ENCODE peak calls at places on chromosomes 13 and 19, in four cellular contexts. N is fibroblast of lung, W is GM06990, R is epithelial cell of esophagus. A is an unnamed sample.

GRCh38 chr13:49791753-49792549 is 531 bp downstream of the KPNA3 start:
- DNase-seq in N (peak), W (peak), R (peak), A (peak)

GRCh38 chr13:72255908-72256307 is 388.9 kb upstream of the DACH1 start:
- DNase-seq in N (peak), W (no peak), R (peak), A (no peak)

GRCh38 chr19:48329167-48329891 is 4.0 kb downstream of the EMP3 start:
- DNase-seq in N (peak), W (peak), R (peak), A (no peak)

GRCh38 chr13:87426737-87427136 is 244.4 kb upstream of the SLITRK5 start:
- DNase-seq in N (no peak), W (no peak), R (peak), A (no peak)

GRCh38 chr19:14150041-14150769 is 13.8 kb upstream of the ASF1B start:
- DNase-seq in N (no peak), W (no peak), R (no peak), A (no peak)

GRCh38 chr19:38544569-38545315 is 73.0 kb downstream of the MAP4K1 start:
- DNase-seq in N (peak), W (no peak), R (no peak), A (no peak)

GRCh38 chr13:95494082-95494681 is 58.3 kb upstream of the CLDN10 start:
- DNase-seq in N (peak), W (no peak), R (peak), A (peak)

GRCh38 chr13:91017031-91017668 is 330.3 kb upstream of the MIR17HG start:
- DNase-seq in N (peak), W (peak), R (peak), A (peak)

GRCh38 chr19:18670313-18670712 is 13.2 kb upstream of the CRTC1 start:
- DNase-seq in N (no peak), W (no peak), R (no peak), A (no peak)

GRCh38 chr19:18671303-18672043 is 12.0 kb upstream of the CRTC1 start:
- DNase-seq in N (no peak), W (no peak), R (no peak), A (no peak)

GRCh38 chr19:18672044-18672451 is 11.4 kb upstream of the CRTC1 start:
- DNase-seq in N (no peak), W (no peak), R (no peak), A (no peak)

GRCh38 chr19:18674616-18675015 is 8.9 kb upstream of the CRTC1 start:
- DNase-seq in N (peak), W (no peak), R (no peak), A (no peak)

DNA sequence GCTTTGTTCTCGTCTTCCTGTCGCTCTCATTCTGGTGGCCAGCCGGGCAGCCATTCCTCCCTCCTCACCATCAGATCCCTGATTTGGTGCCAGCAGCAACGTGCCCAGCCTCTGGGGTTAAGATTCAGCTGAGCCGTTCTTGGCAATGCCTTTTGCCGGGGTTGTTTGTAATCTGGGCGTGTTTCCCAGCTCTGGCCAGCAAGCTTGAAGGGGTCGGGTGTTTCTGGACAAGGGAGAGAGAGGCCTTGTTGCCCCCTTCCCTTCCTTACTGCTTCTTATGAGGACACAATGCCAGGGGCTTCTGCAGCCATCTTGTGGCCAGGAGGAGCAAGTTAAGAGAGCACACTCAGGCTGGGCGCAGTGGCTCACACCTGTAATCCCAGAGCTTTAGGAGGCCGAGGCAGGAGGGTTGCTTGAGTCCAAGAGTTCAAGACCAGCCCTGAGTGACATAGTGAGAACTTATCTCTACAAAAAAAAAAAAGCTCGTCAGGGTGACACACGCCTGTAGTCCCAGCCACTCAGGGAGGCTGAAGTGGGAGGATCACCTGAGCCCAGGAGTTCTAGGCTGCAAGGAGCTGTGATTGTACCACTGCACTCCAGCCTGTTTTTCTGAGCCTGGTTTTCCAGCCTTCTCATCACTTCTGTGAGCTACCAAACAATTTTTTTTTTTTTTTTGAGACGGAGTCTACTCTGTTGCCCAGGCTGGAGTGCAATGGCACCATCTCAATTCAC is 10.7 kb upstream of the CRTC1 start:
- DNase-seq in N (peak), W (no peak), R (peak), A (no peak)
- TF ChIP-seq CTCF in N (peak), W (peak), R (peak), A (peak)

GRCh38 chr19:44072543-44073401 is 813 bp downstream of the ZNF284 start:
- DNase-seq in N (peak), W (no peak), R (peak), A (no peak)
- TF ChIP-seq CTCF in N (no peak), W (no peak), R (peak), A (peak)

DNA sequence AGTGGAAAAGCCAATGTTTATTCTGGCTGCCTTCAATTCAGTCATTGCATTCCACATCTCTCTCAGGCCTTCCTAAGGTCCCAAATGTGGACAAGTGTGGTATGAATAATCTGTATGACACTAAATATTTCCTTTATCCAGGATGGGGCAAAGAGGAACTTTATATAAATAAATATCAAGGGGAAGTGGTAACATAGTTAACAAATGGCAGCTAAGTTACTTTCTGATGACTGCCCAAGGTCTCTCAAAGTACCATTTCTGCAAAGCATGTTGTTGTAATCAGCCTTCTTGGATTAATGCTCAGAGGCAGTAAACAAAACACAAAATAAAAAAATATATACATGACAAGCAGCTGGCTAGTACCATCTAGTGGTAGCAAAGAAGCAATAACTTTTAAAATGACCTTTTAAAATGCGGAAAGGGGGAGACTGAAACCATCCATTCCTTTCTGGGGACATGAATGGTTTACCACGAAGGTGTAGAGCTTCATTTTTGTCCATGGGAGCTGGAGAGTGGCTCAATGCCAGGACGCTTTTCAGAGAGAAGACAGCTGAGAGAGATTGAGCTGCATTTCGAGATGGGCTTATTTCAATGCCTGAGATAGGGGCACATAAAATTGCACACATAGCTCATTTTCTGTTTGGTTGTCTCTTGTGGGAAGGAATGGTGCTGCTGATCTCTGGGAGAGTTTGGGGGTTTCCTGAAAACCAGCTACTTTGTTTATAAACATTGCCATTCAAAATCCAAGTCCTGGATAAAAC is 259.2 kb downstream of the RFC3 start:
- DNase-seq in N (peak), W (no peak), R (peak), A (no peak)
- TF ChIP-seq CTCF in N (peak), W (peak), R (peak), A (peak)

DNA sequence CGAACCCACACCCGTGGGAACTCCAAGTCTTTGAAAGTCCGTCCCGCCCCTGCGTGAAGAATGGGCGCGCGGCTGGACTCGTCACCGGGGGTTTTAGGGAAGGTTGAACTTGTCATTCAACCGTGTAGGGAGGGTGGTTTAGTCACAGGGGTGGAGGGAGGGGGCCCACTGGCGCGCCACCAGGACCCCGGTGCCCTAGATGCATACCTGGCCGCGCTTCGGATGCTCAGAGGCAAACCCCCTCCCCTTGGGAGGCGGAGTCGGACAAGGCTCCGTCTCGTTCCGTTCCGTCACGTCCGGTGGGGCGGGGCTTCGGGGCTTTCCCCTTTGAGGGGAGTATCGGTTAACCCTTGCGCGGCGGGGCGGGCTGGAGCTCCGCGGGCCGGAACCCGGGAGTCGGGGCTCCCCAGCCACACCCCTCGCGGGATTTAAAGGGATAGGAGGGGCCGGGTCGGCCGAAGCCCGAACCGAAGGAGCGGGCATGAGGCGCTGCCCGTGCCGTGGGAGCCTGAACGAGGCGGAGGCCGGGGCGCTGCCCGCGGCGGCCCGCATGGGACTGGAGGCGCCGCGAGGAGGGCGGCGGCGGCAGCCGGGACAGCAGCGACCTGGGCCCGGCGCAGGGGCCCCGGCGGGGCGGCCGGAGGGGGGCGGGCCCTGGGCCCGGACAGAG is at the start of the genes COQ8B and ITPKC:
- DNase-seq in N (peak), W (peak), R (peak), A (peak)
- TF ChIP-seq CTCF in N (no peak), W (no peak), R (no peak), A (no peak)

A was measured in GM13977.